ENCODE peak calls at places on chromosomes 1 and 21, in four cellular contexts. U is H1, Q is neuronal stem cell, W is trophoblast cell. F is an unnamed sample.
A peak's percentile ranks its signal among the peaks of the same experiment; 100 is the strongest.

GRCh38 chr1:34162852-34163766 is 1.9 kb downstream of the CSMD2 start:
- DNase-seq in U (peak; percentile 86), Q (peak; percentile 76), W (peak; percentile 87), F (peak; percentile 18)

GRCh38 chr1:210330279-210330866 is 1.7 kb downstream of the HHAT start:
- DNase-seq in U (no peak), Q (no peak), W (no peak), F (peak; percentile 26)

GRCh38 chr1:1081311-1082238 is 7.5 kb upstream of the RNF223 start:
- DNase-seq in U (no peak), Q (no peak), W (no peak), F (no peak)

GRCh38 chr1:200733907-200734306 is 4.8 kb upstream of the CAMSAP2 start:
- DNase-seq in U (no peak), Q (no peak), W (no peak), F (no peak)

GRCh38 chr1:157969693-157970485 is 23.6 kb upstream of the KIRREL1 start:
- DNase-seq in U (no peak), Q (peak; percentile 61), W (no peak), F (peak; percentile 75)

GRCh38 chr1:26792924-26793323 is 5.2 kb downstream of the PIGV start:
- DNase-seq in U (no peak), Q (no peak), W (no peak), F (no peak)

GRCh38 chr21:34885636-34886553 is 163.2 kb downstream of the RUNX1 start:
- DNase-seq in U (no peak), Q (no peak), W (no peak), F (peak; percentile 45)

GRCh38 chr1:71080178-71080781 is 555 bp downstream of the ZRANB2 start:
- DNase-seq in U (no peak), Q (no peak), W (peak; percentile 15), F (peak; percentile 22)

GRCh38 chr1:227898502-227899140 is 49.1 kb downstream of the WNT9A start:
- DNase-seq in U (no peak), Q (no peak), W (no peak), F (no peak)

GRCh38 chr21:14880922-14881321 is 183.9 kb downstream of the NRIP1 start:
- DNase-seq in U (no peak), Q (no peak), W (no peak), F (peak; percentile 57)

GRCh38 chr1:203662821-203663220 is 36.2 kb downstream of the ATP2B4 start:
- DNase-seq in U (no peak), Q (no peak), W (no peak), F (no peak)

GRCh38 chr1:233094269-233094668 is 143.9 kb downstream of the NTPCR start:
- DNase-seq in U (no peak), Q (no peak), W (no peak), F (no peak)

GRCh38 chr1:172941456-172941855 is 109.3 kb downstream of the TNFSF18 start:
- DNase-seq in U (no peak), Q (no peak), W (no peak), F (no peak)

GRCh38 chr1:38127432-38127831 is 80.8 kb upstream of the POU3F1 start:
- DNase-seq in U (no peak), Q (no peak), W (no peak), F (no peak)

GRCh38 chr1:156359973-156360372 is 9.0 kb upstream of the RHBG start:
- DNase-seq in U (no peak), Q (no peak), W (no peak), F (peak; percentile 30)

GRCh38 chr1:85060038-85060437 is 11.7 kb upstream of the MCOLN3 start:
- DNase-seq in U (no peak), Q (no peak), W (no peak), F (no peak)

GRCh38 chr1:56132520-56132919 is 446.8 kb downstream of the PLPP3 start:
- DNase-seq in U (no peak), Q (no peak), W (no peak), F (no peak)

GRCh38 chr1:204349602-204350001 is 10.1 kb downstream of the PLEKHA6 start:
- DNase-seq in U (no peak), Q (no peak), W (peak; percentile 90), F (no peak)

GRCh38 chr1:66519988-66520387 is 14.0 kb upstream of the SGIP1 start:
- DNase-seq in U (no peak), Q (no peak), W (no peak), F (no peak)

GRCh38 chr1:188027613-188028012 is 1198.9 kb downstream of the PLA2G4A start:
- DNase-seq in U (no peak), Q (no peak), W (peak; percentile 26), F (peak; percentile 97)

GRCh38 chr21:33884361-33885157 is 31.0 kb downstream of the ATP5PO start:
- DNase-seq in U (no peak), Q (no peak), W (no peak), F (no peak)

GRCh38 chr1:224884428-224884827 is 45.0 kb upstream of the DNAH14 start:
- DNase-seq in U (no peak), Q (no peak), W (no peak), F (peak; percentile 60)

GRCh38 chr1:8394456-8395321 is 76.8 kb downstream of the SLC45A1 start:
- DNase-seq in U (no peak), Q (no peak), W (no peak), F (peak; percentile 89)

DNA sequence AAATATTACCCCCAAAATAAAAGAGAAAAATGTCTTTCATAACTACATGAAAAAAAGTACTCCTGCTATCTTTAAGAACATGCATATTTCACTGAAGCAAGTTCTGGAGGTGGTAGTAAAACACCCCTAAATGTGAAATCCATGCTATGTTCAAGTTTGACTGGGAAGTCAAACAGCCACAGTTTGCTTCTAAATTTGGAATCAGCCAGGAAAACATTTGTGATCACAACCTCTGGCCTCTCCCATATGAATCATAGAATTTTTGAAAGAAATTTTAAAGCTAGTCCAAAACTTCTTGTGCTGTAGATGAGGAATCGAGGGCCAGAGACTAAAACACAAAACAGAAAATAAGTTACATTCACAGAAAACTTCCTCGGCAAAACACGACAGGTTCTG is 6.6 kb downstream of the SORT1 start:
- DNase-seq in U (no peak), Q (no peak), W (no peak), F (peak; percentile 29)
- H3K4me3 ChIP-seq in U (no peak overlapping the region), Q (no peak overlapping the region), W (no peak overlapping the region), F (peak overlapping the region; percentile 65)

DNA sequence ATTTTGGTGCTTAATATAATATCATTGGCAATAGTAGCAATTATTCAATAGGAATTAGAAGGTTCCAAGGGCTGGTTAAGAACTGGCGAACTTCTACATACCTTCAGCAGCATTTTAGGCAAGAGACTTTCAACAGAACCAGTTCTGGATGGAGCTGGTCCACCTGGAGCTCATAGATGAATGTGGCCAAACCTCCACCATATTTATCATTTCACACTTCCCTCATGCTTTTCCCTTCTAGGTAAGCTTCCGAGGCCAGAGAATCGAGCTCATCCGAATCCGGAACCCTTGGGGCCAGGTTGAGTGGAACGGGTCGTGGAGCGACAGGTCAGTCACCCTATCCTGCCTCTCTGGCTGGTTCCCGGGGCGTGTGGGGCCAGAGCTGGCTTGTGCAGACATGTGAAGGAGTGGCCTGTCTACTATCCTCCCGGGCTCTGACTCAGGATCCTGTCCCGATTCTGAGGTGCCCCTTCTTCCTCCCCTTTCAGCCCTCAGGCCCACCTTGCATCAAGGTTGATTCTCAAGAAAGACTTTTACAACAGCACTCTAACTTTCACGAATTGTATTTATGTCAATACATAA is 24.7 kb downstream of the CAPN9 start:
- DNase-seq in U (no peak), Q (no peak), W (peak; percentile 30), F (no peak)
- H2BK12ac ChIP-seq in U (no peak overlapping the region), Q (no peak overlapping the region), W (no peak overlapping the region), F (peak overlapping the region; percentile 72)

GRCh38 chr1:3944621-3944914 is 44.5 kb upstream of the C1orf174 start:
- DNase-seq in U (no peak), Q (no peak), W (no peak), F (no peak)

GRCh38 chr1:3943123-3943431 is 43.0 kb upstream of the C1orf174 start:
- DNase-seq in U (no peak), Q (no peak), W (no peak), F (no peak)

GRCh38 chr1:3943806-3944620 is 43.9 kb upstream of the C1orf174 start:
- DNase-seq in U (no peak), Q (no peak), W (no peak), F (no peak)

GRCh38 chr1:3940911-3941310 is 40.8 kb upstream of the C1orf174 start:
- DNase-seq in U (no peak), Q (no peak), W (no peak), F (no peak)

DNA sequence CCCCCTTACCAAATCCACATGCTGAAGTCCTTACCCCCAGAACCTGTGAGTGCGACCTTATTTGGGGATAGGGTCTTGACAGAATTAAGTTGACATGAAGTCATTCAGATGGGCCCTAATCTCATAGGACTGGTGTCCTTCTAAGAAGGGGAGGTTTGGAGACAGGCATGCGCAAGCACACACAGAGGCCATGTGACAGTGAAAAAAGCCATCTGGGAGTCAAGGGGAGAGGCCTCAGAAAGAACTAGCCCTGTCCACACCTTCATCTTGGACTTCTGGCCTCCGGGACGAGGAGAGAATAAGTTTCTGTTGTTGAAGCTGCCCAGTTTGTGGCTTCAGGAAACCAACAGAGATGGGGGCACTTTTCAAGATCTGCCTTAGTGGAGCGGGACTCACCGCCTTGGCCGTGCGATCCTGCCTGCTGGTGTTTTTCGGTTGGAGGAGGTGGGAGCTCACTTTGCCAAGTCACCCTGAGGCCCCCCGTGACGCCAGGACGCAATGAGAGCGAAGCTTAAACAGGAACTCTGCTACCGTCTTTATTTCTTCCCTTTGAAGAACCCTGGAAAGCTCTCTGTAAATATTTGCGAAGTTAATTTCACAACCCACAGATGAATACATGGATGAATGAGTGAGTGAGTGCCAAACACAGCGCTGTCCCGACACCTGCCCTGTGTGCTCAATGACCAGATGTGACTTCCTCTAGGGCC is 42.5 kb upstream of the C1orf174 start:
- DNase-seq in U (no peak), Q (no peak), W (no peak), F (no peak)
- H3K4me1 ChIP-seq in U (peaks cover 2% of the 10 kb centered on the region), Q (peaks cover 10% of the 10 kb centered on the region), W (no peaks in the 10 kb centered on the region), F (no peaks in the 10 kb centered on the region)

DNA sequence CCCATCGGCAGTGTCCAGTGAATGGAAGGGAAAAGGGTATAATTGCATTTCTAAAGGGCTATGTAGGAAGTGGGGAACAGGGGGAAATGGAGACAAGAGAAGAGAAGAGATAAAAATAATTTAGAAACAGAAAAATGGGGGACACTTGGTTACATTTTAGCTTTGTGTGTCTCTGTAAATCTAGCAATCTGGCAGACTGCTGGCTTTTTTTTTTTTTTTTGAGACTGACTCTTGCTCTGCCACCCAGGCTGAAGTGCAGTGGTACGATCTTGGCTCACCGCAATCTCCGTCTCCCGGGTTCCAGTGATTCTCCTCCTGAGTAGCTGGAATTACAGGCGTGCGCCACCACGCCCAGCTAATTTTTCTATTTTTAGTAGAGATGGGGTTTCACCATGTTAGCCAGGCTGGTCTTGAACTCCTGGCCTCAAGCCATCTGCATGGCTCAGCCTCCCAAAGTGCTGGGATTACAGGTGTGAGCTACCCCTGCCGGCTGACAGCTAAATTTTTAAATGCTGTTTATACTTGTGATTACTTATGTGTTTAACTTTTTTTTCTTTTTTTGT is 53.4 kb downstream of the AGPAT3 start:
- DNase-seq in U (no peak), Q (no peak), W (no peak), F (no peak)
- H3K4me3 ChIP-seq in U (no peak overlapping the region), Q (no peak overlapping the region), W (no peak overlapping the region), F (no peak overlapping the region)

GRCh38 chr1:2212167-2212541 is 16.0 kb upstream of the SKI start:
- DNase-seq in U (no peak), Q (no peak), W (no peak), F (no peak)
- H2BK12ac ChIP-seq in U (peak overlapping the region; percentile 75), Q (no peak overlapping the region), W (peak overlapping the region; percentile 97), F (peak overlapping the region; percentile 60)

GRCh38 chr1:43550598-43551246 is 20.0 kb downstream of the PTPRF start:
- DNase-seq in U (no peak), Q (no peak), W (no peak), F (no peak)
- H3K4me1 ChIP-seq in U (peaks cover 58% of the 10 kb centered on the region), Q (peaks cover 44% of the 10 kb centered on the region), W (peaks cover 66% of the 10 kb centered on the region), F (peaks cover 15% of the 10 kb centered on the region)